ENCODE peak calls at places on chromosomes 3 and 15, in seven cellular contexts. Y is astrocyte; D is K562; Z is stomach; I is CD4-positive, alpha-beta T cell; M is AG04450; F is CD8-positive, alpha-beta memory T cell. N is an unnamed sample.

GRCh38 chr3:45026957-45027356 is 854 bp downstream of the CLEC3B start:
- DNase-seq in Y (no peak), M (no peak), F (no peak), D (no peak), I (no peak), Z (no peak), N (peak; percentile 93)

GRCh38 chr3:194640829-194641228 is 7.6 kb upstream of the TMEM44 start:
- DNase-seq in Z (no peak), D (peak; percentile 44), M (no peak), I (peak; percentile 54), Y (peak; percentile 42), F (peak; percentile 58), N (no peak)

GRCh38 chr15:76974456-76975083 is 20.4 kb upstream of the PSTPIP1 start:
- DNase-seq in I (no peak), M (no peak), Z (no peak), D (no peak), F (no peak), Y (no peak), N (no peak)

GRCh38 chr15:71627604-71628003 is 182.8 kb upstream of the NR2E3 start:
- DNase-seq in F (no peak), Y (no peak), M (no peak), Z (no peak), I (no peak), D (no peak), N (no peak)

GRCh38 chr3:129606522-129607390 is at the start of gene PLXND1:
- DNase-seq in Z (peak; percentile 61), D (peak; percentile 73), M (no peak), I (peak; percentile 28), F (peak; percentile 30), Y (peak; percentile 39), N (peak; percentile 97)

GRCh38 chr15:85730001-85730820 is 64.5 kb downstream of the KLHL25 start:
- DNase-seq in Y (peak; percentile 37), M (peak; percentile 37), F (peak; percentile 55), D (peak; percentile 64), I (peak; percentile 32), Z (no peak), N (no peak)

GRCh38 chr3:24255414-24255813 is 239.2 kb downstream of the THRB start:
- DNase-seq in I (no peak), F (no peak), Z (no peak), M (no peak), D (no peak), Y (no peak), N (no peak)

GRCh38 chr3:57856675-57857074 is 100.6 kb downstream of the SLMAP start:
- DNase-seq in Y (no peak), F (peak; percentile 1), Z (no peak), M (no peak), D (peak; percentile 4), I (no peak), N (no peak)

GRCh38 chr3:88113311-88114162 is 36.2 kb upstream of the C3orf38 start:
- DNase-seq in Y (peak; percentile 42), D (peak; percentile 79), F (peak; percentile 65), I (peak; percentile 52), M (peak; percentile 42), Z (peak; percentile 58), N (no peak)

GRCh38 chr15:75063338-75063737 is 39.9 kb downstream of the PPCDC start:
- DNase-seq in F (no peak), I (no peak), M (no peak), Y (peak; percentile 74), Z (no peak), D (no peak), N (peak; percentile 32)

GRCh38 chr15:63872759-63873510 is 39.2 kb upstream of the HERC1 start:
- DNase-seq in M (no peak), D (no peak), I (no peak), Y (peak; percentile 56), Z (no peak), F (no peak), N (peak; percentile 80)

GRCh38 chr3:55485208-55485791 is 1.8 kb downstream of the WNT5A start:
- DNase-seq in Y (peak; percentile 79), F (no peak), Z (peak; percentile 77), I (no peak), M (no peak), D (peak; percentile 42), N (peak; percentile 98)

GRCh38 chr3:47850062-47850802 is 47.3 kb downstream of the DHX30 start:
- DNase-seq in D (peak; percentile 60), Y (no peak), F (no peak), I (no peak), M (peak; percentile 18), Z (no peak), N (peak; percentile 88)

GRCh38 chr3:236881-237280 is 40.3 kb downstream of the CHL1 start:
- DNase-seq in M (no peak), I (no peak), Y (no peak), D (no peak), F (no peak), Z (no peak), N (no peak)

GRCh38 chr15:36858423-36858822 is 241.9 kb downstream of the MEIS2 start:
- DNase-seq in M (no peak), Y (no peak), F (no peak), I (no peak), D (no peak), Z (no peak), N (no peak)

GRCh38 chr3:137347817-137348368 is 390.1 kb downstream of the IL20RB start:
- DNase-seq in Z (no peak), M (no peak), I (no peak), D (no peak), F (no peak), Y (no peak), N (no peak)

GRCh38 chr15:80953953-80954778 is 35.5 kb downstream of the MESD start:
- DNase-seq in Y (no peak), M (no peak), D (peak; percentile 29), F (no peak), Z (no peak), I (no peak), N (peak; percentile 29)

GRCh38 chr3:39819517-39820298 is 10.3 kb downstream of the MYRIP start:
- DNase-seq in F (no peak), M (no peak), Z (no peak), I (no peak), Y (no peak), D (no peak), N (no peak)

GRCh38 chr3:122403489-122403888 is 12.4 kb downstream of the WDR5B start:
- DNase-seq in M (no peak), Y (peak; percentile 92), F (no peak), D (no peak), Z (no peak), I (no peak), N (peak; percentile 46)

GRCh38 chr15:64247906-64248541 is 85.2 kb upstream of the PPIB start:
- DNase-seq in F (no peak), M (peak; percentile 60), Y (peak; percentile 91), I (no peak), D (peak; percentile 78), Z (no peak), N (peak; percentile 86)

GRCh38 chr15:70713547-70714414 is 49.6 kb downstream of the UACA start:
- DNase-seq in D (no peak), I (no peak), Z (no peak), Y (peak; percentile 87), M (no peak), F (no peak), N (peak; percentile 21)

GRCh38 chr3:106913111-106913698 is 464.0 kb upstream of the CCDC54 start:
- DNase-seq in M (no peak), Y (peak; percentile 53), D (no peak), I (no peak), Z (no peak), F (no peak), N (peak; percentile 77)

GRCh38 chr3:194485876-194486539 is 794 bp downstream of the ATP13A3 start:
- DNase-seq in I (peak; percentile 24), M (no peak), Y (no peak), F (peak; percentile 50), Z (peak; percentile 33), D (peak; percentile 40), N (peak; percentile 91)

GRCh38 chr15:57559875-57560274 is 31.8 kb upstream of the MYZAP start:
- DNase-seq in Y (no peak), D (peak; percentile 70), F (peak; percentile 30), Z (peak; percentile 84), I (peak; percentile 44), M (no peak), N (peak; percentile 77)

GRCh38 chr3:186151077-186151971 is 42.4 kb upstream of the ETV5 start:
- DNase-seq in I (no peak), Z (no peak), M (no peak), D (no peak), F (no peak), Y (no peak), N (no peak)

GRCh38 chr15:44102675-44103254 is 92.3 kb downstream of the FRMD5 start:
- DNase-seq in Y (peak; percentile 100), I (no peak), M (peak; percentile 94), Z (peak; percentile 34), D (no peak), F (no peak), N (peak; percentile 83)

GRCh38 chr15:40364259-40364658 is 6.2 kb downstream of the DISP2 start:
- DNase-seq in Y (no peak), I (no peak), F (no peak), M (no peak), Z (no peak), D (peak; percentile 45), N (peak; percentile 84)

DNA sequence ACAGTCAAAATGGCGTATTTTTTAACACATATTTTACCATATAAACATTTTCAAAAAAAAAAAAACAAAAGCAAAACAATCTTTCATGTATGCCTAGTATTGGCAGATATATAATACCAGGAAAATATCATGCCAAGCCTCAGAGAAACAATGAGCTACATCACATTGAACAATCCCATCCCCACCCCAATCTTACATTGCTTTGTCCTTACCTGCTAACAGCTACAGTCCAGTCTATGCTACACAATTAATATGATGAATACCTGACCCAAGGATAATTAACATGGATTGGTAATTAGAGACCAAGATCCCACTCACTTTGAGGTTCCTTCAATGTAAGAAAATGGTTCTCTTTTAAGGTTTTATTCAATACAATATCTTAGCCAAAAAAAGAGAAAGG is 7.6 kb upstream of the SATB1 start:
- DNase-seq in M (no peak), D (no peak), Y (no peak), F (no peak), Z (no peak), I (no peak), N (no peak)
- H3K27me3 ChIP-seq in M (no peaks in the 10 kb centered on the region), D (no peaks in the 10 kb centered on the region), Y (no peaks in the 10 kb centered on the region), F (no peaks in the 10 kb centered on the region), Z (no peaks in the 10 kb centered on the region), I (no peaks in the 10 kb centered on the region), N (peaks cover 8% of the 10 kb centered on the region)

GRCh38 chr15:34799825-34800168 is 4.4 kb upstream of the ACTC1 start:
- DNase-seq in Z (no peak), Y (no peak), F (no peak), I (no peak), D (no peak), M (no peak), N (peak; percentile 50)
- H3K27me3 ChIP-seq in Z (peaks cover 25% of the 10 kb centered on the region), Y (peaks cover 14% of the 10 kb centered on the region), F (no peaks in the 10 kb centered on the region), I (peaks cover 28% of the 10 kb centered on the region), D (no peaks in the 10 kb centered on the region), M (no peaks in the 10 kb centered on the region), N (peaks cover 30% of the 10 kb centered on the region)

GRCh38 chr15:88608607-88609181 is 12.4 kb upstream of the AEN start:
- DNase-seq in Z (no peak), I (no peak), F (no peak), D (no peak), Y (no peak), M (no peak), N (no peak)
- H3K27me3 ChIP-seq in Z (peaks cover 66% of the 10 kb centered on the region), I (peaks cover 78% of the 10 kb centered on the region), F (peaks cover 47% of the 10 kb centered on the region), D (peaks cover 23% of the 10 kb centered on the region), Y (peaks cover 52% of the 10 kb centered on the region), M (peaks cover 51% of the 10 kb centered on the region), N (peaks cover 48% of the 10 kb centered on the region)

DNA sequence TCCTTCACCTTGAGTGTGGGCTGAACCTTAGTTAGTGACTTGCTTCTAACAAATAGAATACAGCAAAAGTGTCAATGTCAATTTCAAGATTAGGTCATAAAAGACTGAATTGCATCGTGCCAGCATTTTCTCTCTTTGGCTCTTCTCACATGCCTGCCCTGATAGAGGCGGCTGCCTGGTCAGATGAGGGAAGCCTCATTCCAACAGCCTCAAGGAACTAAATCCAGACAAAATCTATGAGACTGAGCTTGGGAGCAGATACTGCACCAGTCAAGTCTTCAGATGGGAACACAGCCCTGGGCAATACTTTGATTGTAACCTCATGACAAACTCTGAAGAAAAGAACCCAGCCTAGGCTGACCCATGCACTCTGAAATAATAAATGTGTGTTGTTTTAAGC is 63.5 kb upstream of the MFGE8 start:
- DNase-seq in D (no peak), Z (no peak), M (no peak), I (no peak), Y (no peak), F (no peak), N (no peak)
- H3K27me3 ChIP-seq in D (no peaks in the 10 kb centered on the region), Z (no peaks in the 10 kb centered on the region), M (no peaks in the 10 kb centered on the region), I (no peaks in the 10 kb centered on the region), Y (no peaks in the 10 kb centered on the region), F (no peaks in the 10 kb centered on the region), N (no peaks in the 10 kb centered on the region)